ENCODE peak calls at places on chromosomes 16 and 17, in five cellular contexts. L is IMR-90, S is neuronal stem cell, Z is H9, J is mesenchymal stem cell. R is an unnamed sample.

GRCh38 chr16:27330542-27330941 is 16.8 kb downstream of the IL4R start:
- DNase-seq in J (peak; percentile 99), S (no peak), L (peak; percentile 98), Z (no peak), R (no peak)

GRCh38 chr16:9412362-9413311 is 321.2 kb downstream of the HAPSTR1 start:
- DNase-seq in L (no peak), J (no peak), S (no peak), Z (no peak), R (no peak)

GRCh38 chr17:6704472-6705052 is 8.6 kb downstream of the SLC13A5 start:
- DNase-seq in J (no peak), Z (no peak), L (no peak), S (no peak), R (no peak)

GRCh38 chr17:4900231-4901107 is 1.1 kb downstream of the C17orf107 start:
- DNase-seq in L (no peak), Z (peak; percentile 94), J (no peak), S (no peak), R (peak; percentile 40)

GRCh38 chr17:43810823-43811222 is 22.1 kb downstream of the MPP3 start:
- DNase-seq in Z (no peak), J (no peak), S (no peak), L (no peak), R (no peak)

GRCh38 chr17:38322156-38322779 is 21.5 kb downstream of the GPR179 start:
- DNase-seq in S (peak; percentile 58), J (peak; percentile 61), Z (peak; percentile 74), L (peak; percentile 39), R (peak; percentile 38)

GRCh38 chr17:2649191-2649590 is 55.7 kb downstream of the PAFAH1B1 start:
- DNase-seq in J (no peak), S (no peak), Z (no peak), L (no peak), R (peak; percentile 59)

GRCh38 chr16:30948087-30948955 is 547 bp upstream of the ORAI3 start:
- DNase-seq in J (peak; percentile 100), Z (peak; percentile 100), L (peak; percentile 96), S (peak; percentile 100), R (peak; percentile 85)

GRCh38 chr16:4984174-4985000 is 26.3 kb downstream of the SEC14L5 start:
- DNase-seq in S (no peak), Z (no peak), L (no peak), J (no peak), R (no peak)

GRCh38 chr17:34781571-34782108 is 179.6 kb downstream of the CCT6B start:
- DNase-seq in L (peak; percentile 7), J (no peak), Z (no peak), S (peak; percentile 21), R (peak; percentile 4)

GRCh38 chr17:37701424-37702020 is 43.3 kb downstream of the HNF1B start:
- DNase-seq in S (no peak), L (no peak), Z (peak; percentile 56), J (no peak), R (no peak)

GRCh38 chr16:19410435-19411153 is 7.1 kb upstream of the TMC5 start:
- DNase-seq in Z (peak; percentile 80), L (no peak), S (peak; percentile 43), J (no peak), R (peak; percentile 85)

GRCh38 chr16:29860218-29860617 is 2.8 kb downstream of the CDIPT start:
- DNase-seq in S (no peak), Z (no peak), L (no peak), J (no peak), R (no peak)

GRCh38 chr16:70769761-70770160 is 31.2 kb downstream of the VAC14 start:
- DNase-seq in S (no peak), Z (no peak), L (no peak), J (no peak), R (no peak)

GRCh38 chr17:4986951-4987766 is at the start of gene CAMTA2:
- DNase-seq in L (peak; percentile 56), Z (peak; percentile 90), S (peak; percentile 73), J (peak; percentile 72), R (peak; percentile 82)

GRCh38 chr17:7557147-7557764 is 1.3 kb upstream of the TNFSF13 start:
- DNase-seq in L (no peak), S (no peak), J (no peak), Z (peak; percentile 74), R (no peak)

GRCh38 chr17:49252148-49252682 is 21.6 kb upstream of the PHOSPHO1 start:
- DNase-seq in S (no peak), Z (no peak), J (peak; percentile 61), L (no peak), R (peak; percentile 51)

GRCh38 chr16:88378401-88378800 is 4.4 kb upstream of the ZNF469 start:
- DNase-seq in S (no peak), Z (no peak), L (no peak), J (no peak), R (no peak)

GRCh38 chr16:88941933-88942909 is 34.8 kb downstream of the CBFA2T3 start:
- DNase-seq in J (no peak), S (peak; percentile 59), L (no peak), Z (peak; percentile 74), R (no peak)

GRCh38 chr17:40775945-40776344 is 3.9 kb upstream of the KRT26 start:
- DNase-seq in J (no peak), S (no peak), Z (no peak), L (no peak), R (no peak)

GRCh38 chr17:69733171-69734014 is 318.9 kb downstream of the MAP2K6 start:
- DNase-seq in L (peak; percentile 88), S (no peak), J (peak; percentile 84), Z (no peak), R (peak; percentile 90)

GRCh38 chr16:58110590-58111330 is 18.4 kb downstream of the CFAP20 start:
- DNase-seq in S (no peak), L (peak; percentile 44), Z (no peak), J (peak; percentile 86), R (no peak)

GRCh38 chr16:67801889-67802288 is 4.5 kb downstream of the RANBP10 start:
- DNase-seq in J (no peak), S (no peak), Z (no peak), L (no peak), R (no peak)

GRCh38 chr17:39666601-39667261 is 1.5 kb upstream of the PNMT start:
- DNase-seq in Z (no peak), S (no peak), L (no peak), J (no peak), R (peak; percentile 8)

GRCh38 chr17:17153709-17154108 is 52.4 kb downstream of the PLD6 start:
- DNase-seq in Z (no peak), S (no peak), L (no peak), J (no peak), R (no peak)

GRCh38 chr16:20689668-20690067 is 7.8 kb downstream of the ACSM1 start:
- DNase-seq in J (no peak), L (no peak), Z (no peak), S (no peak), R (no peak)

GRCh38 chr17:57086069-57086930 is 1.3 kb downstream of the AKAP1 start:
- DNase-seq in J (peak; percentile 52), L (peak; percentile 8), S (peak; percentile 14), Z (peak; percentile 60), R (peak; percentile 48)

GRCh38 chr17:57085448-57086068 is 512 bp downstream of the AKAP1 start:
- DNase-seq in Z (peak; percentile 71), J (peak; percentile 71), S (peak; percentile 62), L (peak; percentile 23), R (peak; percentile 51)

GRCh38 chr17:57080708-57081107 is 4.3 kb upstream of the AKAP1 start:
- DNase-seq in S (no peak), L (peak; percentile 13), J (no peak), Z (no peak), R (no peak)

GRCh38 chr17:57084802-57085447 is at the start of gene AKAP1:
- DNase-seq in J (peak; percentile 93), S (peak; percentile 91), Z (peak; percentile 99), L (peak; percentile 90), R (peak; percentile 95)

DNA sequence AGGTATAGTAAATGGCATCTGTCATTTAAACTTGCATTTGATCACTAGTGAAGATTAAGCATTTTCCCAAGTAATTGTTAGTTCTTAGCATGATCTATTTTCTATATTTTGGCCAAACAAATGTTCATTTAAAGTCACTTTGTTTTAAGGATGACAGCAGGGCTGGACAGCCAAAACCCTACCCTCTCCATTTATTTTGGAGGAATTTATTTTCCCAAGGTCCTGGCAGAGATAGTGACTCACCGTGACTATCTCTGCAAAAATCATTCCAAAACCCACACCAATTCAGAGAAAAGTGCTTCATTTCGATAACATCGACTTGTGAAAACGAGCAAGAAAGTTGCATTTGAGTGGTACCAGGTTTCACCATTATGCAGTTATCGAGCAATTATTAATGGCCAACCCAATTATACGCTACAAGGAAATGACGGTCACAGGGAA is 665 bp upstream of the AKAP1 start:
- DNase-seq in S (no peak), L (peak; percentile 19), J (no peak), Z (no peak), R (no peak)
- H3K14ac ChIP-seq in S (no peak overlapping the region), L (peak overlapping the region; percentile 100), J (peak overlapping the region; percentile 72), Z (peak overlapping the region; percentile 98), R (peak overlapping the region; percentile 99)

GRCh38 chr16:3007059-3007956 is 5.4 kb upstream of the CLDN9 start:
- DNase-seq in Z (peak; percentile 75), L (no peak), J (no peak), S (no peak), R (no peak)
- H3K14ac ChIP-seq in Z (peak overlapping the region; percentile 81), L (no peak overlapping the region), J (no peak overlapping the region), S (peak overlapping the region; percentile 26), R (peak overlapping the region; percentile 78)

GRCh38 chr16:51950118-51950517 is 596.8 kb downstream of the TOX3 start:
- DNase-seq in S (no peak), L (no peak), Z (no peak), J (no peak), R (no peak)
- H3K14ac ChIP-seq in S (no peak overlapping the region), L (no peak overlapping the region), Z (no peak overlapping the region), J (peak overlapping the region; percentile 6), R (no peak overlapping the region)

GRCh38 chr16:66605177-66605999 is 884 bp downstream of the CMTM3 start:
- DNase-seq in J (peak; percentile 65), S (peak; percentile 54), L (peak; percentile 34), Z (peak; percentile 61), R (peak; percentile 42)

GRCh38 chr16:66606000-66606751 is 1.7 kb downstream of the CMTM3 start:
- DNase-seq in S (no peak), J (peak; percentile 15), L (no peak), Z (no peak), R (peak; percentile 57)

GRCh38 chr16:66601471-66601870 is 3.0 kb upstream of the CMTM3 start:
- DNase-seq in S (no peak), Z (no peak), J (no peak), L (no peak), R (no peak)

GRCh38 chr16:66604376-66605176 is at the start of gene CMTM3:
- DNase-seq in S (peak; percentile 74), Z (peak; percentile 86), J (peak; percentile 70), L (peak; percentile 45), R (no peak)

DNA sequence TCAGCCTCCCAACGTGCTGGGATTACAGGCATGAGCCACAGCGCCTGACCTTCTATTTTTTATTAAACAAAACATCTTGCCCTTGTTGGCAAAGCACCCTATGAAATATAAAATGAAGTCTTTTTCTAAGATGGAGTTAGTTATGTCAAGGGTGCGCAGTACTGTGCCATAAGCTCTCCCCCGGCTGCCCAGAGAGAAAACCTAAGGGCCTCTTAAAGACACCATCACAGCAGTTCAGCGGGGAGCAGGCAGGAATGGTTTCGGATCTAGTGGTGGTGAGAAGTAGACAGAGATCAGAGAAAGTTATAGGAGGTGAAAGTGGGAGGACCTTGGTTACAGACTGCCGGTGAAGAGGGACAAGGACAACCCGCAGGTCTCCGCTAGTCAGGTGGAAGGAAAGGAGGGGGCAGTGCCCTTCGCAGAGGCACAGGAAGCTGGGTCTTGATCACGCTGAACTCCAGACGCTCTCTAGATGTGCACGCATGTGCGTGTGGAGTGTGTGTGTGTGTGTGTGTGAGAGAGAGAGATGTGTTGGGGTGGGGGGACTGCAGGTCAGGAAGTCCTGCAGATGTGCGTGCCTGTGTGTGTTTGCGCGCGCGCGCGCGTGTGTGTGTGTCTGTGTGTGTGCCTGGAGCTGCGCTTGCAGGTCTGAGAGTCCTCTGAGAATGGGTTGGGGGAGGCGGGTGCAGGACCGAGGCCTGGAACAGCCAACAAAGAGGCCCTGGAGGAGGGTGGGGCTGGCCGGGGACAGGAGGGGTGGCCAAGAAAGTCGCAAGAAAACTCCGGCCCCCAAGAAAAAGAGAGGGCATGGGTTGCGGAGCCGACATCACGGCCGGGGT is 748 bp upstream of the CMTM3 start:
- DNase-seq in L (peak; percentile 58), J (peak; percentile 90), S (peak; percentile 80), Z (peak; percentile 80), R (no peak)
- H3K14ac ChIP-seq in L (peak overlapping the region; percentile 86), J (peak overlapping the region; percentile 13), S (no peak overlapping the region), Z (peak overlapping the region; percentile 86), R (peak overlapping the region; percentile 68)

R was measured in trophoblast cell.